ENCODE peak calls at places on chromosomes 12 and 14, in six cellular contexts. O is stomach, S is SIG-M5, G is fibroblast of the aortic adventitia, X is upper lobe of right lung, C is tibial nerve. Y is an unnamed sample.

GRCh38 chr12:10771132-10771733 is 31.2 kb downstream of the TAS2R7 start:
- DNase-seq in O (no peak), S (no peak), G (peak; percentile 71), X (no peak), C (peak; percentile 31), Y (peak; percentile 77)

GRCh38 chr12:53757095-53757770 is 5.5 kb upstream of the CISTR start:
- DNase-seq in O (peak; percentile 85), S (no peak), G (peak; percentile 58), X (peak; percentile 87), C (peak; percentile 74), Y (peak; percentile 52)

GRCh38 chr14:90553298-90553920 is 156.6 kb downstream of the CALM1 start:
- DNase-seq in O (no peak), S (no peak), G (no peak), X (no peak), C (no peak), Y (no peak)

GRCh38 chr14:53655080-53655785 is 301.4 kb downstream of the BMP4 start:
- DNase-seq in O (no peak), S (no peak), G (no peak), X (no peak), C (no peak), Y (no peak)

GRCh38 chr14:62189698-62190097 is 427.5 kb downstream of the SNAPC1 start:
- DNase-seq in O (no peak), S (no peak), G (peak; percentile 76), X (no peak), C (no peak), Y (peak; percentile 27)

GRCh38 chr14:101351146-101351545 is 210.1 kb upstream of the DIO3 start:
- DNase-seq in O (peak; percentile 0), S (no peak), G (no peak), X (no peak), C (no peak), Y (no peak)

GRCh38 chr14:75310295-75311059 is 31.8 kb downstream of the FOS start:
- DNase-seq in O (peak; percentile 74), S (no peak), G (peak; percentile 90), X (peak; percentile 87), C (peak; percentile 69), Y (peak; percentile 89)

GRCh38 chr14:101449114-101449513 is 112.2 kb upstream of the DIO3 start:
- DNase-seq in O (no peak), S (no peak), G (no peak), X (no peak), C (no peak), Y (no peak)

GRCh38 chr14:54796961-54797360 is 105.7 kb downstream of the GCH1 start:
- DNase-seq in O (no peak), S (no peak), G (peak; percentile 63), X (no peak), C (no peak), Y (peak; percentile 40)